ENCODE peak calls at places on chromosomes 1 and 21, in nine cellular contexts. G is effector memory CD4-positive, alpha-beta T cell; Q is HCT116; L is breast epithelium; F is CD8-positive, alpha-beta memory T cell; B is stomach; Z is prostate gland; P is GM23248; D is ovary. T is an unnamed sample. For H3K4me1, the result is how much of the 10 kb centered on the place peaks cover.

GRCh38 chr1:211210052-211210451 is 49.1 kb upstream of the RCOR3 start:
- DNase-seq in F (no peak), G (no peak), D (no peak), Q (no peak), B (no peak), Z (no peak), L (no peak), P (no peak), T (no peak)

GRCh38 chr1:232308616-232309015 is 321.3 kb downstream of the SIPA1L2 start:
- DNase-seq in Z (no peak), B (no peak), G (no peak), L (no peak), F (no peak), Q (no peak), P (no peak), D (no peak), T (no peak)

GRCh38 chr1:2174348-2175054 is 20.1 kb downstream of the FAAP20 start:
- DNase-seq in G (no peak), F (peak), L (no peak), Z (peak), B (peak), P (peak), Q (peak), D (peak), T (peak)

GRCh38 chr1:200336111-200336845 is 73.6 kb downstream of the ZNF281 start:
- DNase-seq in B (no peak), L (no peak), F (no peak), G (no peak), D (no peak), Z (no peak), Q (no peak), P (peak), T (peak)

GRCh38 chr1:40185951-40186864 is 25.0 kb downstream of the RLF start:
- DNase-seq in B (no peak), Z (no peak), L (no peak), G (no peak), D (no peak), Q (no peak), F (no peak), P (peak), T (no peak)

GRCh38 chr1:48105167-48105566 is 108.0 kb upstream of the TRABD2B start:
- DNase-seq in B (no peak), L (no peak), Q (no peak), G (no peak), Z (no peak), P (peak), F (no peak), D (no peak), T (no peak)

GRCh38 chr1:75533085-75533484 is 77.8 kb downstream of the SLC44A5 start:
- DNase-seq in Z (no peak), F (no peak), P (no peak), L (no peak), B (no peak), D (no peak), G (no peak), Q (no peak), T (no peak)

GRCh38 chr1:107362468-107362867 is 221.6 kb downstream of the NTNG1 start:
- DNase-seq in G (no peak), Q (no peak), Z (no peak), F (no peak), D (no peak), L (no peak), P (no peak), B (no peak), T (no peak)

GRCh38 chr1:43836267-43836951 is 97.2 kb upstream of the ARTN start:
- DNase-seq in P (no peak), Q (no peak), Z (no peak), L (peak), B (peak), D (peak), F (peak), G (peak), T (peak)

GRCh38 chr1:65431111-65431705 is 10.7 kb downstream of the LEPR start:
- DNase-seq in B (no peak), Q (no peak), D (no peak), P (peak), L (no peak), F (peak), G (no peak), Z (no peak), T (peak)

GRCh38 chr1:160046494-160047115 is 14.8 kb upstream of the PIGM start:
- DNase-seq in Q (no peak), D (peak), L (no peak), B (peak), Z (peak), F (peak), P (peak), G (no peak), T (peak)

GRCh38 chr1:150955274-150955673 is 19.4 kb downstream of the CERS2 start:
- DNase-seq in G (no peak), P (no peak), D (no peak), Z (no peak), L (no peak), Q (no peak), B (no peak), F (no peak), T (no peak)

GRCh38 chr1:85438353-85438752 is 26.6 kb downstream of the DDAH1 start:
- DNase-seq in P (peak), Z (no peak), B (no peak), L (no peak), F (no peak), Q (no peak), G (no peak), D (no peak), T (no peak)

GRCh38 chr1:39539252-39539790 is 37.3 kb downstream of the PABPC4 start:
- DNase-seq in G (no peak), F (peak), D (peak), L (peak), B (peak), Q (peak), P (peak), Z (peak), T (peak)

GRCh38 chr1:26067432-26067911 is at the start of gene TRIM63:
- DNase-seq in Z (no peak), F (no peak), D (no peak), L (no peak), G (no peak), B (no peak), Q (no peak), P (no peak), T (no peak)

GRCh38 chr1:240705584-240705983 is 93.6 kb upstream of the GREM2 start:
- DNase-seq in Q (no peak), F (no peak), G (no peak), Z (no peak), L (no peak), P (peak), B (no peak), D (no peak), T (no peak)

GRCh38 chr1:228087771-228088251 is 5.3 kb downstream of the ARF1 start:
- DNase-seq in B (no peak), Q (no peak), F (no peak), G (no peak), L (no peak), D (no peak), P (peak), Z (no peak), T (peak)

GRCh38 chr1:240294566-240294965 is 202.9 kb downstream of the FMN2 start:
- DNase-seq in L (no peak), P (no peak), Q (no peak), D (no peak), G (no peak), F (no peak), B (no peak), Z (no peak), T (no peak)

GRCh38 chr1:20143734-20144565 is 4.8 kb downstream of the PLA2G2F start:
- DNase-seq in B (no peak), G (no peak), F (no peak), P (no peak), D (no peak), Z (no peak), L (no peak), Q (no peak), T (no peak)

GRCh38 chr1:28577738-28578536 is 14.1 kb upstream of the RAB42 start:
- DNase-seq in Z (no peak), F (no peak), D (no peak), P (no peak), G (no peak), L (no peak), Q (no peak), B (no peak), T (no peak)

GRCh38 chr1:3552751-3553150 is 58.6 kb downstream of the MEGF6 start:
- DNase-seq in L (no peak), D (no peak), Z (no peak), G (no peak), F (no peak), Q (no peak), P (no peak), B (no peak), T (no peak)

GRCh38 chr1:226939439-226940028 is 560 bp upstream of the COQ8A start:
- DNase-seq in L (peak), D (peak), Q (no peak), Z (peak), G (peak), P (no peak), F (no peak), B (peak), T (peak)

GRCh38 chr1:64019818-64020217 is 183.6 kb upstream of the UBE2U start:
- DNase-seq in P (peak), G (no peak), B (peak), L (peak), Q (no peak), Z (no peak), F (no peak), D (no peak), T (no peak)

GRCh38 chr1:43853161-43853921 is 80.3 kb upstream of the ARTN start:
- DNase-seq in Q (no peak), F (no peak), D (peak), L (no peak), G (no peak), Z (no peak), P (peak), B (peak), T (peak)

GRCh38 chr1:119784127-119784781 is 15.5 kb upstream of the HMGCS2 start:
- DNase-seq in L (no peak), D (peak), G (no peak), Z (peak), Q (no peak), P (peak), B (peak), F (no peak), T (peak)

GRCh38 chr1:87501738-87502137 is 173.1 kb downstream of the LMO4 start:
- DNase-seq in F (no peak), L (no peak), G (no peak), P (no peak), Q (peak), B (no peak), Z (no peak), D (no peak), T (peak)

GRCh38 chr1:50681931-50682330 is 258.7 kb upstream of the DMRTA2 start:
- DNase-seq in G (no peak), F (no peak), L (no peak), B (no peak), Z (no peak), Q (peak), D (no peak), P (peak), T (peak)

GRCh38 chr21:45079351-45079750 is 5.0 kb downstream of the ADARB1 start:
- DNase-seq in Q (no peak), Z (no peak), G (no peak), P (peak), L (no peak), F (no peak), B (no peak), D (no peak), T (no peak)

GRCh38 chr1:19688041-19688842 is 23.6 kb downstream of the HTR6 start:
- DNase-seq in G (peak), Q (no peak), F (peak), B (no peak), L (no peak), Z (no peak), D (no peak), P (no peak), T (no peak)

GRCh38 chr1:234296481-234296880 is 76.8 kb upstream of the COA6 start:
- DNase-seq in L (no peak), D (no peak), F (no peak), G (no peak), Z (no peak), Q (no peak), P (no peak), B (no peak), T (no peak)

GRCh38 chr1:44723064-44723463 is 7.9 kb downstream of the RNU5D-1 start:
- DNase-seq in B (no peak), P (no peak), G (no peak), L (no peak), F (peak), Q (no peak), Z (no peak), D (no peak), T (no peak)

GRCh38 chr1:212980123-212980800 is 29.9 kb downstream of the VASH2 start:
- DNase-seq in P (peak), G (no peak), Z (no peak), F (no peak), L (no peak), B (no peak), D (no peak), Q (no peak), T (no peak)

DNA sequence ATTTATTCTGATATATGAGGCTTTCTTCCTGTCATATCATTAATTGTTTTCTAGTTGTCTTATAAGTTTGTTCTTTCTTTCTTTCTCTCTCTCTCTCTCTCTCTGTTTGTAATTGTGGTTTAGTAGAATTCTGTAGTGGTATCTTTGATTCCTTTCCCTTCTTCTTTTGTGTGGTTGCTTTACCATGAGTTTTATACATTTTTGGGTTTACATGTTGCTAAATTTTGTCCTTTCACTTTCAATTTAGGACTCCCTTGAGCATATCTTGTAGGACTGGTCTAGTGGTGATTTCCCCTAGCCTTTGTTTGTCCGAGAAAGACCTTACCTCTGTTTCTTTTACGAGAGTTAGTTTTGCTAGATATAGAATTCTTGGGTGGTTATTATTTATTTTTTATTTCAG is 162.3 kb upstream of the CHRM3 start:
- DNase-seq in G (no peak), Z (no peak), P (no peak), D (no peak), L (no peak), F (no peak), Q (no peak), B (no peak), T (no peak)
- H3K4me1 ChIP-seq in G (under half), Z (under half), P (under half), D (under half), L (under half), F (under half), Q (under half), B (under half), T (under half)

GRCh38 chr1:7171574-7171973 is 386.3 kb downstream of the CAMTA1 start:
- DNase-seq in Q (no peak), B (no peak), Z (no peak), P (no peak), D (no peak), F (no peak), L (no peak), G (no peak), T (no peak)

GRCh38 chr1:7174980-7175379 is 389.7 kb downstream of the CAMTA1 start:
- DNase-seq in L (no peak), Q (no peak), F (no peak), Z (no peak), G (no peak), P (no peak), D (no peak), B (no peak), T (no peak)

GRCh38 chr1:7171168-7171567 is 385.9 kb downstream of the CAMTA1 start:
- DNase-seq in L (no peak), B (no peak), Z (no peak), F (no peak), Q (no peak), G (no peak), D (no peak), P (no peak), T (no peak)

GRCh38 chr1:7174561-7174960 is 389.3 kb downstream of the CAMTA1 start:
- DNase-seq in G (no peak), B (no peak), F (no peak), P (no peak), D (no peak), Z (no peak), Q (no peak), L (no peak), T (no peak)

GRCh38 chr1:7172804-7173203 is 387.6 kb downstream of the CAMTA1 start:
- DNase-seq in Q (no peak), Z (no peak), B (no peak), G (no peak), P (no peak), D (no peak), F (no peak), L (no peak), T (no peak)
- H3K4me1 ChIP-seq in Q (under half), Z (under half), B (under half), G (under half), P (under half), D (under half), F (under half), L (under half), T (under half)

DNA sequence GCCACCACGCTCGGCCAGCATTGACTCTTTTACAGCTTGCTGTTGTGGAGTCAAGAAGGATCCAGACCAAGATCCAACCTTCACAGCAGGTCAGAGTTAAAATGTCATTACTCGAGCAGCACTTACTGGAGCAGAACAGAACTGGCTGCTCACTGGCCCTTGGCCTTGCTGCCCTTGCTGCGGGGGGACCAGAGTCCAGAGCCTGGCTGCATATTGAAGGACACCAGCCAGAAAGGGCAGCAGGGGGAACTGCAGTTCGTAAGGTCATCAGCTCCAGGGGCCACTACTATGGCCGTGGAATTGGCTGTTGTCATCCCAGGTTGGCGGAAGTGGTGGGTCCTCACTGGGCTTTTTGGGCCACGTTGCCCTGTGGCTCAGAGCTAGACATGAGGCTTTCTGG is 15.3 kb upstream of the GPR137B start:
- DNase-seq in D (no peak), F (no peak), Z (no peak), P (no peak), B (no peak), L (no peak), Q (no peak), G (no peak), T (no peak)
- H3K4me1 ChIP-seq in D (under half), F (under half), Z (under half), P (under half), B (under half), L (under half), Q (under half), G (under half), T (under half)

DNA sequence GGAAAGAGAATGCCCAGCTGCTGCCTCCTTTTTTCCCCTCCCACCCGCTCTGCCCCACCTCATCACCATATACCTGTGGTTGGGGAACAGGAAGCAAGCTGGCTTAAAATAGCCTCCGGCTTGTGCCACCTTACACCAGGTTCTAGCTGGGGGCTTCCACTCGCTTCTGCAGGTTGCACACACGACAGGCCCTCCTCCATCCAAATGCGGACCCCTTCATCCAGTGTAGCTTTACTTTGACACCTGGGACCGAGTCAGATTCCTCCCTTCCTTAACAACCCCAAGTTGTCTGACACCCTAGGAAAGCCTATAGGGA is 14.6 kb downstream of the BLACAT1 start:
- DNase-seq in B (no peak), L (no peak), F (no peak), P (no peak), Z (no peak), G (no peak), D (no peak), Q (no peak), T (no peak)
- H3K4me1 ChIP-seq in B (under half), L (under half), F (under half), P (under half), Z (under half), G (under half), D (under half), Q (half or more), T (under half)

GRCh38 chr21:15434185-15434905 is 295.4 kb upstream of the USP25 start:
- DNase-seq in G (no peak), P (no peak), D (no peak), L (no peak), F (no peak), B (no peak), Q (no peak), Z (no peak), T (no peak)

GRCh38 chr21:15436031-15436430 is 293.8 kb upstream of the USP25 start:
- DNase-seq in D (no peak), Z (peak), G (no peak), P (no peak), L (no peak), B (no peak), Q (no peak), F (no peak), T (no peak)

GRCh38 chr21:15441060-15441493 is 288.7 kb upstream of the USP25 start:
- DNase-seq in P (no peak), Z (no peak), B (no peak), Q (no peak), F (no peak), D (no peak), L (no peak), G (no peak), T (no peak)

GRCh38 chr21:15439726-15440125 is 290.1 kb upstream of the USP25 start:
- DNase-seq in D (no peak), G (no peak), L (no peak), B (no peak), Q (no peak), Z (no peak), P (no peak), F (no peak), T (no peak)

GRCh38 chr21:15437873-15438272 is 291.9 kb upstream of the USP25 start:
- DNase-seq in D (no peak), P (peak), G (no peak), L (no peak), F (no peak), B (no peak), Q (no peak), Z (no peak), T (peak)
- H3K4me1 ChIP-seq in D (under half), P (under half), G (under half), L (under half), F (under half), B (under half), Q (under half), Z (under half), T (under half)

GRCh38 chr1:8075511-8076051 is 49.5 kb upstream of the ERRFI1 start:
- DNase-seq in Z (no peak), D (no peak), B (no peak), F (no peak), P (peak), G (no peak), Q (no peak), L (no peak), T (peak)

GRCh38 chr1:8076171-8076570 is 50.1 kb upstream of the ERRFI1 start:
- DNase-seq in B (peak), G (no peak), P (no peak), D (no peak), Z (no peak), F (no peak), L (no peak), Q (no peak), T (no peak)

GRCh38 chr1:8077602-8078001 is 51.5 kb upstream of the ERRFI1 start:
- DNase-seq in D (no peak), G (no peak), B (no peak), Z (no peak), F (no peak), L (no peak), P (no peak), Q (no peak), T (no peak)

GRCh38 chr1:8078176-8078671 is 52.1 kb upstream of the ERRFI1 start:
- DNase-seq in D (no peak), F (no peak), Q (peak), L (peak), G (no peak), P (peak), B (no peak), Z (peak), T (peak)

DNA sequence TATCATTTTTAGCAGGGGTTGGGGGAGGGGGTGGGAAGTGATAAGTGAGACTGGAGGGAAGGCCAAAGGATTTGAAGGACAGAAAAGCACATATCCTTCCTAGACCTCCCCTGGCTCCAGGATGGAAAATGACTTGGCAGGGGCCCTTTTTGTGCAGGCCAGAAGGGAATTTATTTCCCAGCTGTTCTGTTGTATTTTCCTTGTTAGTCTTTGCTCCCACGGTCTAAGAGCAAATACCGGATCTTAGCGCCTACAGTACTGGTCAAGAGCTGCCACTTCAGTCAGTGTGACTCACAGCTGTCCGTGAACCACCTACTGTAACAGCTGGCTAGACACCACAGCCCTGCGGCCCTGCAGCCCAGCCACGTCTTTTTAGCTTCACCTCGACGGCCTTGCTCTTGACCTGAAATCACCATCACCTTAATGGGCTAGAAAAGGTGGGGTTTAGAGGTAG is 51.0 kb upstream of the ERRFI1 start:
- DNase-seq in F (no peak), D (peak), L (peak), G (no peak), Q (peak), Z (peak), B (peak), P (peak), T (peak)
- H3K4me1 ChIP-seq in F (under half), D (under half), L (under half), G (under half), Q (half or more), Z (under half), B (under half), P (under half), T (under half)

T was measured in PC-3.